ENCODE peak calls at places on chromosomes 6 and 20, in five cellular contexts. H is HepG2, C is HEK293T, Z is H1, X is GM12878. N is an unnamed sample.
A peak's percentile ranks its signal among the peaks of the same experiment; 100 is the strongest.

GRCh38 chr6:159828074-159828473 is 28.0 kb downstream of the PNLDC1 start:
- DNase-seq in H (no peak), C (no peak), Z (no peak), X (no peak), N (no peak)

GRCh38 chr6:69848552-69848951 is 17.8 kb upstream of the COL19A1 start:
- DNase-seq in H (no peak), C (no peak), Z (no peak), X (no peak), N (no peak)

GRCh38 chr6:25138024-25138696 is 141.0 kb upstream of the CARMIL1 start:
- DNase-seq in H (no peak), C (no peak), Z (no peak), X (peak; percentile 81), N (no peak)

GRCh38 chr6:72755752-72756151 is 133.9 kb downstream of the KCNQ5 start:
- DNase-seq in H (no peak), C (no peak), Z (no peak), X (no peak), N (no peak)

GRCh38 chr6:45375449-45375848 is 2.3 kb downstream of the SUPT3H start:
- DNase-seq in H (no peak), C (no peak), Z (no peak), X (no peak), N (no peak)

GRCh38 chr6:142377112-142377848 is 75.5 kb downstream of the ADGRG6 start:
- DNase-seq in H (peak; percentile 69), C (peak; percentile 73), Z (peak; percentile 47), X (no peak), N (no peak)

GRCh38 chr6:51654647-51655046 is 432.8 kb downstream of the PKHD1 start:
- DNase-seq in H (no peak), C (no peak), Z (no peak), X (no peak), N (no peak)

GRCh38 chr6:7671581-7671980 is 54.3 kb upstream of the BMP6 start:
- DNase-seq in H (no peak), C (no peak), Z (no peak), X (no peak), N (no peak)

GRCh38 chr6:28648035-28648877 is 122.6 kb downstream of the GPX5 start:
- DNase-seq in H (peak; percentile 81), C (peak; percentile 66), Z (peak; percentile 62), X (peak; percentile 77), N (peak; percentile 54)

GRCh38 chr6:154615483-154616025 is 105.1 kb upstream of the CNKSR3 start:
- DNase-seq in H (peak; percentile 35), C (peak; percentile 91), Z (no peak), X (no peak), N (no peak)

GRCh38 chr6:113786168-113786567 is 71.0 kb upstream of the MARCKS start:
- DNase-seq in H (peak; percentile 29), C (no peak), Z (no peak), X (no peak), N (no peak)

GRCh38 chr6:170284866-170285469 is 5.9 kb downstream of the DLL1 start:
- DNase-seq in H (no peak), C (no peak), Z (no peak), X (no peak), N (no peak)

GRCh38 chr6:3208775-3209113 is 18.7 kb downstream of the TUBB2B start:
- DNase-seq in H (no peak), C (no peak), Z (no peak), X (no peak), N (no peak)

GRCh38 chr6:167750956-167751358 is 75.8 kb upstream of the AFDN start:
- DNase-seq in H (peak; percentile 77), C (no peak), Z (no peak), X (no peak), N (no peak)

GRCh38 chr6:5422321-5422915 is 161.1 kb downstream of the FARS2 start:
- DNase-seq in H (peak; percentile 34), C (peak; percentile 26), Z (peak; percentile 38), X (no peak), N (no peak)

GRCh38 chr6:166309977-166310376 is 1.8 kb upstream of the PRR18 start:
- DNase-seq in H (no peak), C (no peak), Z (no peak), X (no peak), N (no peak)

GRCh38 chr6:108734336-108734922 is 113.8 kb upstream of the ARMC2 start:
- DNase-seq in H (no peak), C (no peak), Z (no peak), X (no peak), N (no peak)

GRCh38 chr20:60203451-60203850 is 245.2 kb downstream of the CDH26 start:
- DNase-seq in H (no peak), C (no peak), Z (no peak), X (no peak), N (no peak)

GRCh38 chr6:11414564-11414963 is 123.0 kb upstream of the TMEM170B start:
- DNase-seq in H (peak; percentile 78), C (no peak), Z (no peak), X (peak; percentile 72), N (no peak)

GRCh38 chr20:47349365-47350180 is 6.9 kb downstream of the ZMYND8 start:
- DNase-seq in H (no peak), C (no peak), Z (no peak), X (no peak), N (no peak)

GRCh38 chr6:14126250-14126649 is 8.7 kb downstream of the CD83 start:
- DNase-seq in H (no peak), C (no peak), Z (no peak), X (no peak), N (no peak)

GRCh38 chr6:42316390-42316970 is 98.8 kb upstream of the MRPS10 start:
- DNase-seq in H (no peak), C (no peak), Z (peak; percentile 15), X (peak; percentile 12), N (peak; percentile 27)

GRCh38 chr20:3041818-3042504 is 1.5 kb upstream of the GNRH2 start:
- DNase-seq in H (no peak), C (no peak), Z (no peak), X (no peak), N (no peak)

GRCh38 chr6:25311251-25311910 is 32.2 kb downstream of the CARMIL1 start:
- DNase-seq in H (no peak), C (no peak), Z (no peak), X (no peak), N (no peak)

GRCh38 chr20:54267510-54268003 is 59.7 kb downstream of the PFDN4 start:
- DNase-seq in H (peak; percentile 85), C (no peak), Z (peak; percentile 15), X (no peak), N (peak; percentile 40)

GRCh38 chr6:146481527-146481926 is 62.1 kb upstream of the RAB32 start:
- DNase-seq in H (no peak), C (no peak), Z (no peak), X (no peak), N (no peak)

GRCh38 chr6:157804448-157805327 is 18.4 kb upstream of the SNX9 start:
- DNase-seq in H (no peak), C (no peak), Z (no peak), X (no peak), N (no peak)

GRCh38 chr20:8309638-8310037 is 177.6 kb downstream of the PLCB1 start:
- DNase-seq in H (no peak), C (peak; percentile 46), Z (no peak), X (no peak), N (peak; percentile 22)

GRCh38 chr6:108630050-108630714 is 69.5 kb downstream of the FOXO3 start:
- DNase-seq in H (no peak), C (no peak), Z (no peak), X (no peak), N (no peak)

GRCh38 chr20:4471221-4471620 is 250.5 kb upstream of the PRND start:
- DNase-seq in H (no peak), C (no peak), Z (no peak), X (no peak), N (no peak)

GRCh38 chr20:62294516-62294915 is 8.3 kb upstream of the ADRM1 start:
- DNase-seq in H (no peak), C (no peak), Z (no peak), X (peak; percentile 16), N (no peak)
- TF ChIP-seq SUZ12 in H (no peak), C (no peak), Z (no peak), X (no peak), N (no peak)

GRCh38 chr6:148251891-148252290 is 90.7 kb upstream of the SASH1 start:
- DNase-seq in H (no peak), C (no peak), Z (no peak), X (no peak), N (no peak)

GRCh38 chr6:148249160-148249559 is 93.5 kb upstream of the SASH1 start:
- DNase-seq in H (no peak), C (no peak), Z (no peak), X (no peak), N (no peak)

GRCh38 chr6:148247386-148248063 is 95.1 kb upstream of the SASH1 start:
- DNase-seq in H (no peak), C (no peak), Z (no peak), X (no peak), N (no peak)

GRCh38 chr6:148251286-148251685 is 91.4 kb upstream of the SASH1 start:
- DNase-seq in H (peak; percentile 37), C (peak; percentile 30), Z (no peak), X (no peak), N (no peak)
- TF ChIP-seq SUZ12 in H (no peak), C (no peak), Z (no peak), X (no peak), N (no peak)

DNA sequence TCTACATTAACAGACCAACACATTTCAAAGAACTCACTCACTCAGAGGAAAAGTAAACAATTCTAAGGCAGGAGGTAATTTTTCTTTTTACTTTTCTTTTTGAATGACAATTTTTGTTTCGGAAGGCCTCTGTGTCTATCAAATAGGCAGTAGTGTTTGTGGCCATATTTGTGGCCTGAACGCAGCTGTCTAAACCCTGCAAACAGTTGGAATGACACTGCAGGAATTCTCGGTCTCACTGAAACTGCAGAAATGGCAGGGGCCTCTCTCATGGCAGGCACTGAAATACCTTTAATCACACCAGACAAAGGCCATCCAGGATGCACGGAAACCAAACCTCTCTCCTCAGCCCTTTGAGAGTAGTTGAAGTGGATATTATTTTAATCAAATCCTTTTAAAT is 30.4 kb downstream of the FYN start:
- DNase-seq in H (peak; percentile 69), C (no peak), Z (no peak), X (no peak), N (no peak)
- TF ChIP-seq SUZ12 in H (no peak), C (no peak), Z (no peak), X (no peak), N (no peak)

GRCh38 chr6:110878751-110879539 is 4.4 kb downstream of the AMD1 start:
- DNase-seq in H (no peak), C (peak; percentile 43), Z (no peak), X (no peak), N (no peak)
- TF ChIP-seq SUZ12 in H (no peak), C (no peak), Z (no peak), X (no peak), N (no peak)

DNA sequence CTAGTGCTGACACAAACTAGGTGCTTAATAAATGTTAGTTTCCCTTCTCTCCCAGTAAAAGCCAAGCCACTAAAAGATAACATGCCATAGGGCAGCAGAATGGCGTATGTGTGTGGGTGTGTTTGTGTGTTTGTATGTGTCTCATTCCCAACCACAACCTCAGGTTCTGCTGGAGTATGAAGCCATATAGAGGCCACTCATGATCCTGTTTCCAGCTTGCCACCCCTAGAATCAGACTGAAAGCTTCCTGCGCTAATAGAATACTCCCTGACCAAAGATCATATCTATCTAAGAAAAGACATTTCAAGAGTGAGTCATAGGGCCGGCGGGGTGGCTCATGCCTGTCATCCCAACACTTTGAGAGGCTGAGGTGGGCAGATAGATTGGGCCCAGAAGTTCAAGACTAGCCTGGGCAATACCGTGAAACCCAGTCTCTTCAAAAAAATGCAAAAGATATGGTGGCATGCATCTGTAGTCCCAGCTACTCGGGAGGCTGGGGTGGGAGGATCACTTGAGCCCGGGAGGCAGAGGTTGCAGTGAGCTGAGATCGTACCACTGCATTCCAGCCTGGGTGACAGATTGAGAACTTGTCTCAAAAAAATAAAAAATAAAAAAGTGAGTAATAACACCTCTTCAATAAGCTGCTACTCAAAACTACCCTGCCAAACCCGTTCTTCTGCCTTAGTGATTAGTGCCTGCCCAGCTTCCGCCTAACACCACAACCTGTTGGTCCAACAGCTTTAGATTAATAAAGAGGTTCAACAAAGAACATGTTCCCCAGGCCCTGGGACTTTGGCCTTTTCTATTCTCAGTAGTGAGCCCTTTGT is 11.8 kb upstream of the SNRPC start:
- DNase-seq in H (peak; percentile 72), C (no peak), Z (no peak), X (no peak), N (no peak)
- TF ChIP-seq SUZ12 in H (no peak), C (no peak), Z (no peak), X (no peak), N (no peak)